ENCODE peak calls at places on chromosome 11, in eight cellular contexts. One of them, this sample, is unnamed.

GRCh38 chr11:112553340-112553739 is 292.7 kb upstream of the PLET1 start:
- DNase-seq in tibial artery: no peak
- DNase-seq in esophagus squamous epithelium: no peak
- DNase-seq in neural crest cell: no peak
- DNase-seq in OCI-LY7: no peak
- DNase-seq in stomach: no peak
- DNase-seq in pancreas: no peak
- DNase-seq in right atrium auricular region: no peak
- DNase-seq in this sample: no peak

GRCh38 chr11:130451261-130452019 is 3.0 kb downstream of the ADAMTS15 start:
- DNase-seq in stomach: peak
- DNase-seq in OCI-LY7: no peak
- DNase-seq in right atrium auricular region: peak
- DNase-seq in tibial artery: peak
- DNase-seq in neural crest cell: no peak
- DNase-seq in pancreas: no peak
- DNase-seq in esophagus squamous epithelium: no peak
- DNase-seq in this sample: no peak

GRCh38 chr11:83087035-83087434 is 15.3 kb upstream of the RAB30 start:
- DNase-seq in neural crest cell: no peak
- DNase-seq in pancreas: no peak
- DNase-seq in right atrium auricular region: no peak
- DNase-seq in esophagus squamous epithelium: no peak
- DNase-seq in stomach: no peak
- DNase-seq in OCI-LY7: peak
- DNase-seq in tibial artery: no peak
- DNase-seq in this sample: no peak

GRCh38 chr11:75782540-75783263 is 14.1 kb downstream of the DGAT2 start:
- DNase-seq in pancreas: no peak
- DNase-seq in stomach: no peak
- DNase-seq in OCI-LY7: no peak
- DNase-seq in right atrium auricular region: no peak
- DNase-seq in tibial artery: no peak
- DNase-seq in esophagus squamous epithelium: no peak
- DNase-seq in neural crest cell: no peak
- DNase-seq in this sample: no peak

GRCh38 chr11:134559617-134559992 is 147.6 kb upstream of the B3GAT1 start:
- DNase-seq in stomach: no peak
- DNase-seq in neural crest cell: no peak
- DNase-seq in esophagus squamous epithelium: no peak
- DNase-seq in pancreas: no peak
- DNase-seq in tibial artery: peak
- DNase-seq in right atrium auricular region: peak
- DNase-seq in OCI-LY7: no peak
- DNase-seq in this sample: no peak

GRCh38 chr11:119661226-119661625 is 67.8 kb downstream of the NECTIN1 start:
- DNase-seq in neural crest cell: no peak
- DNase-seq in OCI-LY7: no peak
- DNase-seq in esophagus squamous epithelium: no peak
- DNase-seq in right atrium auricular region: no peak
- DNase-seq in stomach: no peak
- DNase-seq in pancreas: no peak
- DNase-seq in tibial artery: no peak
- DNase-seq in this sample: no peak

GRCh38 chr11:1303196-1303821 is 6.1 kb downstream of the TOLLIP start:
- DNase-seq in tibial artery: no peak
- DNase-seq in right atrium auricular region: peak
- DNase-seq in stomach: peak
- DNase-seq in esophagus squamous epithelium: no peak
- DNase-seq in neural crest cell: peak
- DNase-seq in OCI-LY7: no peak
- DNase-seq in pancreas: peak
- DNase-seq in this sample: peak

GRCh38 chr11:77092382-77092781 is 10.3 kb upstream of the OMP start:
- DNase-seq in tibial artery: peak
- DNase-seq in pancreas: no peak
- DNase-seq in OCI-LY7: no peak
- DNase-seq in neural crest cell: no peak
- DNase-seq in stomach: no peak
- DNase-seq in esophagus squamous epithelium: no peak
- DNase-seq in right atrium auricular region: no peak
- DNase-seq in this sample: no peak

GRCh38 chr11:14223636-14224035 is 135.3 kb downstream of the RRAS2 start:
- DNase-seq in right atrium auricular region: no peak
- DNase-seq in tibial artery: no peak
- DNase-seq in pancreas: no peak
- DNase-seq in esophagus squamous epithelium: no peak
- DNase-seq in stomach: no peak
- DNase-seq in OCI-LY7: no peak
- DNase-seq in neural crest cell: no peak
- DNase-seq in this sample: no peak

GRCh38 chr11:17734418-17734911 is at the start of gene KCNC1:
- DNase-seq in stomach: no peak
- DNase-seq in pancreas: no peak
- DNase-seq in neural crest cell: peak
- DNase-seq in right atrium auricular region: no peak
- DNase-seq in OCI-LY7: no peak
- DNase-seq in esophagus squamous epithelium: no peak
- DNase-seq in tibial artery: peak
- DNase-seq in this sample: peak

GRCh38 chr11:12140186-12140938 is 30.0 kb downstream of the MICAL2 start:
- DNase-seq in pancreas: no peak
- DNase-seq in esophagus squamous epithelium: no peak
- DNase-seq in right atrium auricular region: no peak
- DNase-seq in stomach: no peak
- DNase-seq in tibial artery: no peak
- DNase-seq in neural crest cell: no peak
- DNase-seq in OCI-LY7: no peak
- DNase-seq in this sample: no peak

GRCh38 chr11:110311783-110312578 is 15.6 kb upstream of the RDX start:
- DNase-seq in pancreas: no peak
- DNase-seq in right atrium auricular region: no peak
- DNase-seq in tibial artery: no peak
- DNase-seq in stomach: no peak
- DNase-seq in neural crest cell: no peak
- DNase-seq in OCI-LY7: no peak
- DNase-seq in esophagus squamous epithelium: no peak
- DNase-seq in this sample: no peak

GRCh38 chr11:70078095-70078795 is at the start of gene ANO1:
- DNase-seq in pancreas: no peak
- DNase-seq in right atrium auricular region: no peak
- DNase-seq in tibial artery: peak
- DNase-seq in stomach: peak
- DNase-seq in esophagus squamous epithelium: no peak
- DNase-seq in neural crest cell: no peak
- DNase-seq in OCI-LY7: no peak
- DNase-seq in this sample: no peak

GRCh38 chr11:67370351-67371076 is 2.9 kb downstream of the CLCF1 start:
- DNase-seq in tibial artery: no peak
- DNase-seq in right atrium auricular region: no peak
- DNase-seq in neural crest cell: no peak
- DNase-seq in pancreas: no peak
- DNase-seq in OCI-LY7: no peak
- DNase-seq in stomach: no peak
- DNase-seq in esophagus squamous epithelium: no peak
- DNase-seq in this sample: no peak

GRCh38 chr11:74620537-74620936 is 28.2 kb downstream of the POLD3 start:
- DNase-seq in tibial artery: no peak
- DNase-seq in right atrium auricular region: no peak
- DNase-seq in pancreas: no peak
- DNase-seq in neural crest cell: no peak
- DNase-seq in esophagus squamous epithelium: no peak
- DNase-seq in stomach: no peak
- DNase-seq in OCI-LY7: no peak
- DNase-seq in this sample: no peak

GRCh38 chr11:78812513-78813293 is 238.0 kb upstream of the NARS2 start:
- DNase-seq in esophagus squamous epithelium: no peak
- DNase-seq in stomach: no peak
- DNase-seq in OCI-LY7: no peak
- DNase-seq in tibial artery: no peak
- DNase-seq in neural crest cell: no peak
- DNase-seq in right atrium auricular region: no peak
- DNase-seq in pancreas: no peak
- DNase-seq in this sample: no peak

GRCh38 chr11:44531636-44532035 is 33.8 kb upstream of the CD82 start:
- DNase-seq in OCI-LY7: no peak
- DNase-seq in neural crest cell: no peak
- DNase-seq in stomach: no peak
- DNase-seq in esophagus squamous epithelium: no peak
- DNase-seq in right atrium auricular region: no peak
- DNase-seq in tibial artery: no peak
- DNase-seq in pancreas: no peak
- DNase-seq in this sample: no peak

GRCh38 chr11:76361365-76361764 is 19.6 kb downstream of the THAP12 start:
- DNase-seq in tibial artery: no peak
- DNase-seq in OCI-LY7: no peak
- DNase-seq in esophagus squamous epithelium: no peak
- DNase-seq in right atrium auricular region: no peak
- DNase-seq in stomach: no peak
- DNase-seq in pancreas: no peak
- DNase-seq in neural crest cell: no peak
- DNase-seq in this sample: no peak

GRCh38 chr11:15819679-15820286 is 536.6 kb downstream of the SOX6 start:
- DNase-seq in pancreas: peak
- DNase-seq in stomach: peak
- DNase-seq in right atrium auricular region: peak
- DNase-seq in tibial artery: peak
- DNase-seq in OCI-LY7: peak
- DNase-seq in neural crest cell: peak
- DNase-seq in esophagus squamous epithelium: peak
- DNase-seq in this sample: peak
- TF ChIP-seq CTCF in pancreas: peak
- TF ChIP-seq CTCF in stomach: no peak
- TF ChIP-seq CTCF in right atrium auricular region: peak
- TF ChIP-seq CTCF in tibial artery: peak
- TF ChIP-seq CTCF in OCI-LY7: peak
- TF ChIP-seq CTCF in neural crest cell: peak
- TF ChIP-seq CTCF in esophagus squamous epithelium: peak
- TF ChIP-seq CTCF in this sample: peak

DNA sequence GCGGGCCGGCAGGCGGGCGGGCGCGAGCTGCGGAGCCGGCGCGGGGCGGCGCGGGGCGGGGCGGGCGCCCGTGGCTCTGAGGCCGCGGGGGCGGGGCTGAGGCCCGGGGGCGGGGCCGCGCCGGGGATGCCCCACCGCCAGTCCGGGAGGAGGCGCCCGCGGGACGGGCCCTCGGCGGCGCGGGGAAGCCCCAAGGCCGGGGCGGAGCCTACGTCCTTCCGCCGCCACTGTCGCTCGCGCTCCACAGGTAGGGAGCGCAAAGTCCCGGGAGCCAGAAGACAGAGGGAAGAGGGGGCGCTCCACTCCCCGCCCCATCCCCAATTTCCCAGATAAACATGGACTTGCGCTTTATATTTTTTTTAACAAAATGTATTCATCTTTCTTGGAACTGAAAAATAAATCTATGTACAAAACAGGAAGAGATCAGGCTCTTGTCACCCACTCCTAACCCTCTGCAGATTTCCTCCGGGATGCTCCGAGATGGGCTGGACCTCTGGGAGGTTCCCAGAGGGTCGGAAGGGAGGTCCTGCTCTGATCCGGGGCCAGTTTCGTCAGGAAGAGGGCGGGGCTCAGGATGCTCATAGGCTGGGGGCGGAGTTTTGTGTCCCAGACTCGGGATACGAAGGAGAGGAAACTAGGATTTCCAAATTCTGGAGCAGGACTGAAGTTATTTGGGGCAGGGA is at the start of gene MAP4K2:
- DNase-seq in pancreas: peak
- DNase-seq in right atrium auricular region: peak
- DNase-seq in esophagus squamous epithelium: no peak
- DNase-seq in stomach: peak
- DNase-seq in neural crest cell: peak
- DNase-seq in tibial artery: peak
- DNase-seq in OCI-LY7: peak
- DNase-seq in this sample: peak
- TF ChIP-seq CTCF in pancreas: no peak
- TF ChIP-seq CTCF in right atrium auricular region: peak
- TF ChIP-seq CTCF in esophagus squamous epithelium: no peak
- TF ChIP-seq CTCF in stomach: no peak
- TF ChIP-seq CTCF in neural crest cell: peak
- TF ChIP-seq CTCF in tibial artery: no peak
- TF ChIP-seq CTCF in OCI-LY7: peak
- TF ChIP-seq CTCF in this sample: no peak

GRCh38 chr11:107859459-107860239 is 1.1 kb upstream of the SLC35F2 start:
- DNase-seq in OCI-LY7: peak
- DNase-seq in right atrium auricular region: no peak
- DNase-seq in neural crest cell: no peak
- DNase-seq in tibial artery: peak
- DNase-seq in pancreas: peak
- DNase-seq in esophagus squamous epithelium: no peak
- DNase-seq in stomach: peak
- DNase-seq in this sample: peak

GRCh38 chr11:107856981-107857517 is 1.5 kb downstream of the SLC35F2 start:
- DNase-seq in right atrium auricular region: peak
- DNase-seq in pancreas: no peak
- DNase-seq in esophagus squamous epithelium: no peak
- DNase-seq in OCI-LY7: no peak
- DNase-seq in stomach: no peak
- DNase-seq in neural crest cell: no peak
- DNase-seq in tibial artery: no peak
- DNase-seq in this sample: no peak

GRCh38 chr11:107856180-107856980 is 2.2 kb downstream of the SLC35F2 start:
- DNase-seq in tibial artery: no peak
- DNase-seq in neural crest cell: no peak
- DNase-seq in right atrium auricular region: no peak
- DNase-seq in OCI-LY7: no peak
- DNase-seq in stomach: no peak
- DNase-seq in esophagus squamous epithelium: no peak
- DNase-seq in pancreas: no peak
- DNase-seq in this sample: no peak

GRCh38 chr11:107857550-107858216 is 904 bp downstream of the SLC35F2 start:
- DNase-seq in tibial artery: no peak
- DNase-seq in pancreas: no peak
- DNase-seq in stomach: no peak
- DNase-seq in right atrium auricular region: peak
- DNase-seq in esophagus squamous epithelium: no peak
- DNase-seq in neural crest cell: peak
- DNase-seq in OCI-LY7: no peak
- DNase-seq in this sample: peak

GRCh38 chr11:107858217-107859070 is at the start of gene SLC35F2:
- DNase-seq in esophagus squamous epithelium: no peak
- DNase-seq in pancreas: peak
- DNase-seq in right atrium auricular region: no peak
- DNase-seq in stomach: peak
- DNase-seq in tibial artery: peak
- DNase-seq in neural crest cell: peak
- DNase-seq in OCI-LY7: peak
- DNase-seq in this sample: peak
- TF ChIP-seq CTCF in esophagus squamous epithelium: no peak
- TF ChIP-seq CTCF in pancreas: no peak
- TF ChIP-seq CTCF in right atrium auricular region: no peak
- TF ChIP-seq CTCF in stomach: no peak
- TF ChIP-seq CTCF in tibial artery: no peak
- TF ChIP-seq CTCF in neural crest cell: no peak
- TF ChIP-seq CTCF in OCI-LY7: peak
- TF ChIP-seq CTCF in this sample: no peak

DNA sequence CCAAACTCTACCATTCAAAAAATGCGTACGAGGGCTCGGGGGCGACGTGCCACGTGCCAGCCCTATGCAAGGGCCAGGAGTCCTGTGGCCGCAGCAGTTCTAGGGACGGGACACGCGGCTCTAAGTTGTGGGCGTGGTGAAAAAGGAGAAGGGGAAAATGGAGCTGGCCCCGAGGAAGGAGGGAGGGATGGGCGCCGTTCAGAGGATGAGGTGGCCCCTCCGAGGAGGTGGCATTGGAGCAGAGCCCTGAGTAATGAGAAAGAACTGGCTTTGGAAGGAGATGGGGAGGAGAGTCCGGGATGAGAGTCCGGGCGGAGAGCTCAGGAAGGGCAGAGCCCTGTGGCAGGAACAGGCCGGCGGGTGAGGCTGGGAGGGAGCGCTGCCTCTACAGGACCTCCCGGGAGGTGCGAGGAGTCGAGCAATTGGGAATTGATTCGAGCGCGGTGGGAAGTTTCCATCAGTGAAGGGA is 21.0 kb downstream of the OTUB1 start:
- DNase-seq in neural crest cell: no peak
- DNase-seq in tibial artery: no peak
- DNase-seq in esophagus squamous epithelium: no peak
- DNase-seq in right atrium auricular region: peak
- DNase-seq in stomach: no peak
- DNase-seq in pancreas: no peak
- DNase-seq in OCI-LY7: no peak
- DNase-seq in this sample: no peak
- TF ChIP-seq CTCF in neural crest cell: no peak
- TF ChIP-seq CTCF in tibial artery: no peak
- TF ChIP-seq CTCF in esophagus squamous epithelium: no peak
- TF ChIP-seq CTCF in right atrium auricular region: no peak
- TF ChIP-seq CTCF in stomach: no peak
- TF ChIP-seq CTCF in pancreas: no peak
- TF ChIP-seq CTCF in OCI-LY7: no peak
- TF ChIP-seq CTCF in this sample: no peak

This sample was measured in endothelial cell.